ENCODE peak calls at places on chromosomes 2 and 18, in five cellular contexts. F, A, N, V and D are unnamed samples.
A peak's percentile ranks its signal among the peaks of the same experiment; 100 is the strongest.

GRCh38 chr2:238082858-238083257 is 17.3 kb upstream of the ESPNL start:
- DNase-seq in F (no peak), A (no peak), N (no peak), V (no peak), D (no peak)

GRCh38 chr2:11775384-11775783 is 29.0 kb downstream of the LPIN1 start:
- DNase-seq in F (peak; percentile 61), A (peak; percentile 72), N (peak; percentile 71), V (peak; percentile 21), D (no peak)

GRCh38 chr18:58069104-58069503 is 25.1 kb downstream of the NEDD4L start:
- DNase-seq in F (no peak), A (no peak), N (no peak), V (no peak), D (no peak)

GRCh38 chr2:181876614-181877063 is 14.9 kb upstream of the ITPRID2 start:
- DNase-seq in F (peak; percentile 72), A (peak; percentile 84), N (no peak), V (no peak), D (no peak)

GRCh38 chr18:78496095-78496494 is 483.5 kb upstream of the SALL3 start:
- DNase-seq in F (no peak), A (no peak), N (no peak), V (no peak), D (no peak)

GRCh38 chr2:200367155-200367554 is 60.7 kb downstream of the SPATS2L start:
- DNase-seq in F (no peak), A (peak; percentile 77), N (no peak), V (no peak), D (no peak)

GRCh38 chr2:222861411-222862067 is 703 bp downstream of the ACSL3 start:
- DNase-seq in F (peak; percentile 32), A (peak; percentile 73), N (peak; percentile 57), V (no peak), D (no peak)

GRCh38 chr18:79511671-79512301 is 116.1 kb downstream of the NFATC1 start:
- DNase-seq in F (no peak), A (no peak), N (no peak), V (no peak), D (no peak)

GRCh38 chr2:62724886-62725711 is 19.6 kb downstream of the EHBP1 start:
- DNase-seq in F (peak; percentile 39), A (peak; percentile 11), N (no peak), V (no peak), D (peak; percentile 41)

GRCh38 chr2:191499874-191500565 is 177.9 kb upstream of the NABP1 start:
- DNase-seq in F (no peak), A (peak; percentile 87), N (no peak), V (peak; percentile 57), D (no peak)

GRCh38 chr2:188039307-188039706 is 252.4 kb upstream of the GULP1 start:
- DNase-seq in F (no peak), A (no peak), N (no peak), V (no peak), D (no peak)

GRCh38 chr2:1440581-1440980 is 27.3 kb downstream of the TPO start:
- DNase-seq in F (no peak), A (no peak), N (no peak), V (no peak), D (no peak)

GRCh38 chr18:10715791-10716190 is 190.0 kb downstream of the NAPG start:
- DNase-seq in F (no peak), A (peak; percentile 50), N (no peak), V (no peak), D (no peak)

GRCh38 chr2:207796585-207797350 is 27.1 kb upstream of the FZD5 start:
- DNase-seq in F (peak; percentile 82), A (peak; percentile 45), N (no peak), V (no peak), D (no peak)

GRCh38 chr2:222042666-222043065 is 256.1 kb downstream of the PAX3 start:
- DNase-seq in F (no peak), A (no peak), N (no peak), V (no peak), D (no peak)

GRCh38 chr2:208545398-208546042 is 138.9 kb downstream of the PTH2R start:
- DNase-seq in F (peak; percentile 57), A (no peak), N (no peak), V (no peak), D (no peak)

GRCh38 chr2:7356909-7357584 is 439.8 kb downstream of the RNF144A start:
- DNase-seq in F (peak; percentile 23), A (no peak), N (no peak), V (no peak), D (no peak)

GRCh38 chr2:161122772-161123530 is 37.3 kb upstream of the TANK start:
- DNase-seq in F (peak; percentile 73), A (peak; percentile 94), N (peak; percentile 67), V (peak; percentile 70), D (no peak)

GRCh38 chr2:31274700-31275075 is 40.7 kb downstream of the EHD3 start:
- DNase-seq in F (no peak), A (no peak), N (no peak), V (no peak), D (no peak)

GRCh38 chr2:58428553-58429284 is 187.6 kb upstream of the FANCL start:
- DNase-seq in F (no peak), A (peak; percentile 6), N (peak; percentile 4), V (no peak), D (no peak)

GRCh38 chr18:65527879-65528633 is 222.8 kb upstream of the CDH7 start:
- DNase-seq in F (no peak), A (no peak), N (no peak), V (no peak), D (no peak)

GRCh38 chr2:172088245-172089004 is 3.1 kb downstream of the DLX1 start:
- DNase-seq in F (no peak), A (no peak), N (no peak), V (no peak), D (no peak)

GRCh38 chr2:172086349-172087190 is 1.3 kb downstream of the DLX1 start:
- DNase-seq in F (peak; percentile 51), A (peak; percentile 24), N (peak; percentile 40), V (no peak), D (no peak)

GRCh38 chr2:172087780-172088244 is 2.5 kb downstream of the DLX1 start:
- DNase-seq in F (no peak), A (no peak), N (no peak), V (no peak), D (no peak)

GRCh38 chr2:172085460-172086159 is at the start of gene DLX1:
- DNase-seq in F (no peak), A (no peak), N (no peak), V (no peak), D (no peak)

GRCh38 chr2:172087191-172087779 is 2.0 kb downstream of the DLX1 start:
- DNase-seq in F (no peak), A (peak; percentile 33), N (no peak), V (no peak), D (no peak)
- H3K4me3 ChIP-seq in F (no peak overlapping the region), A (no peak overlapping the region), N (no peak overlapping the region), V (peak overlapping the region; percentile 68), D (no peak overlapping the region)

GRCh38 chr2:26298286-26298637 is 47.7 kb upstream of the SELENOI start:
- DNase-seq in F (no peak), A (no peak), N (no peak), V (no peak), D (no peak)
- H3K4me3 ChIP-seq in F (peak overlapping the region; percentile 51), A (peak overlapping the region; percentile 55), N (no peak overlapping the region), V (no peak overlapping the region), D (no peak overlapping the region)

DNA sequence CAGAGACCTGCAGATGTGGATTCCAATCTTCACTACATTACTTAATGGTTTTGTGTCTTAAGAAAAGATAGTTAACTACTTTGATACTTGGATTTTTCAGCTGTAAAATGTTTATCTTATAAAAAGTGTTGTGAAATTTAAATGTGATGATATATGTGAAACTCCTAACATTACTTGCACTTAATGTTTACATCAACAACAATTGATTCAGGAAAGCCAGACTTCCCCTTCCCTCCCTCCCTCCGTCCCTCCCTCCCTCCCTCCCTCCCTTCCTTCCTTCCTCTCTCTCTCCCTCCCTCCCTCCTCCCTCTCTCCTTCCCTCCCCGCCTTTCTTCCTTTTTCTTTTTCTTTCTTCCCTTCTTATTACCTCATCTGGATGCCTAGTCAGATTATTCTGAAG is 773.9 kb upstream of the FAM98A start:
- DNase-seq in F (no peak), A (no peak), N (no peak), V (no peak), D (no peak)
- H3K4me3 ChIP-seq in F (no peak overlapping the region), A (no peak overlapping the region), N (no peak overlapping the region), V (no peak overlapping the region), D (no peak overlapping the region)

GRCh38 chr2:55111570-55112228 is 61.4 kb upstream of the RTN4 start:
- DNase-seq in F (no peak), A (peak; percentile 96), N (no peak), V (peak; percentile 84), D (no peak)
- H3K4me3 ChIP-seq in F (no peak overlapping the region), A (no peak overlapping the region), N (no peak overlapping the region), V (no peak overlapping the region), D (no peak overlapping the region)